ENCODE peak calls at places on chromosomes 5 and 9, in ten cellular contexts. K is mammary epithelial cell, I is neuronal stem cell, P is H1, C is PC-9, V is neural progenitor cell, Q is HepG2, D is fibroblast of lung, L is PC-3, R is HCT116. U is an unnamed sample.

GRCh38 chr5:96374653-96375052 is 58.4 kb downstream of the PCSK1 start:
- DNase-seq in L (no peak), I (no peak), Q (no peak), D (no peak), K (no peak), V (no peak), P (no peak), R (no peak), C (no peak), U (no peak)

GRCh38 chr5:147407094-147407681 is 102.7 kb downstream of the DPYSL3 start:
- DNase-seq in V (no peak), K (no peak), Q (no peak), D (peak), C (no peak), I (no peak), L (no peak), R (no peak), P (no peak), U (peak)

GRCh38 chr5:74995931-74996330 is 56.4 kb downstream of the GCNT4 start:
- DNase-seq in D (no peak), C (no peak), Q (no peak), R (no peak), P (no peak), L (no peak), V (no peak), K (no peak), I (no peak), U (no peak)

GRCh38 chr5:1468247-1468612 is 23.0 kb upstream of the SLC6A3 start:
- DNase-seq in P (no peak), C (no peak), V (peak), I (no peak), R (no peak), Q (peak), L (peak), D (no peak), K (no peak), U (peak)

GRCh38 chr9:93640027-93640426 is 63.6 kb downstream of the PHF2 start:
- DNase-seq in C (no peak), R (no peak), Q (no peak), K (no peak), L (no peak), V (no peak), I (no peak), P (no peak), D (no peak), U (no peak)

GRCh38 chr5:132378580-132378979 is 9.1 kb downstream of the SLC22A5 start:
- DNase-seq in I (no peak), V (no peak), D (peak), P (no peak), L (peak), K (no peak), C (no peak), R (no peak), Q (no peak), U (peak)

GRCh38 chr9:129885018-129885669 is 49.9 kb downstream of the USP20 start:
- DNase-seq in Q (peak), I (no peak), P (no peak), K (no peak), D (no peak), V (peak), C (no peak), L (peak), R (no peak), U (peak)

GRCh38 chr9:120532475-120532874 is 47.5 kb downstream of the CDK5RAP2 start:
- DNase-seq in K (peak), R (peak), I (no peak), D (peak), C (peak), L (peak), V (no peak), P (no peak), Q (no peak), U (peak)

GRCh38 chr5:115888027-115888426 is 46.3 kb downstream of the AP3S1 start:
- DNase-seq in L (peak), D (peak), K (no peak), C (no peak), Q (no peak), R (peak), P (no peak), V (no peak), I (no peak), U (peak)

GRCh38 chr5:126274396-126274795 is 148.8 kb upstream of the GRAMD2B start:
- DNase-seq in D (no peak), Q (no peak), V (no peak), R (no peak), L (peak), K (peak), C (no peak), P (no peak), I (no peak), U (no peak)

GRCh38 chr9:124776613-124776951 is 351 bp upstream of the OLFML2A start:
- DNase-seq in R (no peak), Q (no peak), D (no peak), V (no peak), P (no peak), C (no peak), I (no peak), L (no peak), K (no peak), U (no peak)

GRCh38 chr9:91890662-91891061 is 59.4 kb downstream of the ROR2 start:
- DNase-seq in K (no peak), D (no peak), P (no peak), I (no peak), L (no peak), Q (no peak), V (no peak), C (no peak), R (no peak), U (no peak)

GRCh38 chr5:133088064-133088463 is 36.3 kb downstream of the HSPA4 start:
- DNase-seq in C (no peak), L (no peak), K (no peak), D (no peak), I (no peak), V (no peak), Q (no peak), R (no peak), P (no peak), U (no peak)

GRCh38 chr9:20558609-20559016 is 63.7 kb downstream of the MLLT3 start:
- DNase-seq in K (peak), V (peak), P (peak), C (no peak), I (no peak), L (peak), R (no peak), D (peak), Q (no peak), U (peak)

GRCh38 chr5:150945501-150945900 is 40.7 kb upstream of the ZNF300 start:
- DNase-seq in C (no peak), P (no peak), L (no peak), V (no peak), D (peak), K (peak), Q (no peak), R (no peak), I (no peak), U (peak)

GRCh38 chr5:165370772-165371171 is 1865.4 kb downstream of the MAT2B start:
- DNase-seq in V (no peak), C (no peak), P (no peak), D (peak), K (peak), Q (no peak), R (no peak), I (no peak), L (peak), U (no peak)
- H3K4me2 ChIP-seq in V (no peak), C (no peak), P (no peak), D (no peak), K (no peak), Q (no peak), R (no peak), I (no peak), L (peak), U (no peak)

GRCh38 chr5:16866220-16866619 is 69.9 kb downstream of the MYO10 start:
- DNase-seq in Q (no peak), D (no peak), L (no peak), R (no peak), P (no peak), K (no peak), C (no peak), I (no peak), V (no peak), U (no peak)
- H3K4me2 ChIP-seq in Q (no peak), D (no peak), L (no peak), R (no peak), P (peak), K (no peak), C (no peak), I (no peak), V (peak), U (no peak)

DNA sequence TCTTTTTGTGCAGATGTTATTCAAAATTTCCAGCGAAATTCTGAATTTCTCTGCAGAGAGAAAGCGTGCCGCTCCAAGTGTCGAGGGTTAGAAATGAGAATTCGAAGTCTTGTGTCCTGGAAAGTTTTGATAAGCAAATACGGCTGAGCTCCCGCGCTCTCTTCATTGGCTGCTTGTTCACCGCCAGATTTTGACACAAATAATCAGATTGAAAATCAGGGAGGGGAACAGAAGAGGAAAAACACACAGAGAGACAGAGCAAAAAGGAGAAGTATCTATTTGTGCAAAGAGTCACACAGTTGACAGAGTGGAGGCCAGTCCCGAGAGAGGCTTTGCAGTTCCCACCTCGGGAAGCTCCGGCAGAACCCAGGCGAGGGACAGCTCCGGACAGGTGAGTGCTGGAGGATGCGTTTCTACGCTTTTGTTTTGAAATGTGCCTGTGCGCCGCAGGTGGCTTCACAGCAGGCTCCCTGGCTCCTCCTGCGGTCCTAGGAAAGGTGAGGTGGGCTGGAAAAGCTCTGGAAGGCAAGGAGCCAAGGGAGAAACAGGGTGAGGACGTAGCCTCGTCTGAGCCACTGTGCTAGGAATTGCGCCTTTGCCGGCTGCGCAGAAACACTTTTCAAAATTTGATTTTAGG is at the start of gene GFI1B:
- DNase-seq in C (no peak), R (no peak), Q (no peak), I (no peak), K (no peak), D (no peak), P (no peak), L (peak), V (no peak), U (no peak)
- H3K4me2 ChIP-seq in C (no peak), R (peak), Q (peak), I (no peak), K (no peak), D (no peak), P (peak), L (peak), V (peak), U (no peak)

GRCh38 chr9:752681-753200 is 88.8 kb upstream of the DMRT1 start:
- DNase-seq in K (peak), Q (no peak), C (no peak), I (no peak), R (no peak), D (peak), L (peak), P (no peak), V (no peak), U (peak)

GRCh38 chr9:752201-752600 is 89.3 kb upstream of the DMRT1 start:
- DNase-seq in P (no peak), L (peak), K (peak), C (peak), R (no peak), I (no peak), Q (no peak), V (no peak), D (peak), U (peak)

GRCh38 chr9:749712-750111 is 91.8 kb upstream of the DMRT1 start:
- DNase-seq in D (peak), P (no peak), C (no peak), K (peak), I (no peak), L (no peak), Q (no peak), R (no peak), V (peak), U (no peak)

GRCh38 chr9:750264-750967 is 91.1 kb upstream of the DMRT1 start:
- DNase-seq in V (no peak), R (no peak), D (no peak), Q (no peak), K (no peak), P (no peak), C (no peak), I (no peak), L (no peak), U (no peak)

DNA sequence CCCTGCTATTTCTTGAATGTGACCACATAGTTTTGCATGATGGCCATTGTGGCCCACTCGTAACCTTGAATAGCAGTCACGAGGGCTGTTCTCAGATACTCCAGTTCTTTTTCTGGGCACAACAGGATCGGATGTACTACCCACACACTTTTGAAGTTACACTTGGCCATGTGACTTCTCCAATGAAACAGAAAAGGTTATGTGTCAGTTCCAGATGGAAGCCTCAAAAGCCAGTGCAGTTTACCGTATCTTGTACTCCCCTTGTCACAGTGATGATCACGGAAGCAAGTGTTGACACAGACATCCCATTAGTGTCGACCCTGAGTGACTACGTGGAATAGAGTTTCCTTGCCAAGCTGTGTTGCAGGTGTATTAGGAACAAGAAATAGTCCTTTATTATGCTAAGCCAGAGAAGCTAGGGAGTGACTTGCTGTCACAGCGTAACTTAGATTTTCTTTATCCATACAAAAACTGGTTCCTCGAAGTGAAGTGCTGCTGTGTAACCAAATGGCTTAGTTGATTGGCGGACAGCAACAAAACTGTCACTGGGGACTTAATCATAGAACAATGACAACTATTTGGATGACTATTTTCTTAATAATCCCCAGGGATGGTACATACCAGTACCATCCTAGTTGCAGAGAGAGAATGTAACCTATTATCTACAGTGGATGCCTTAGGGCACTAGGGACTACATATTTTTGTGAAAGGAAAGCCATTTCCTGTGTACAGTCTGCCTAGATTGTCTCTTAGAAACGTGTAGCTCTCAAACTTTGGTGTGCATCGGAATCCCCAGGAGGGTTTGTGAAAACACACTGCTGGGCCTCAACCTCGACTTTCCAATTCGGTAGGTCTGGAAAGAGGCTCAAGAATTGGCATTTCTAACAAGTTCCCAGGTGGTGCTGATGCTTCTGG is 90.1 kb upstream of the DMRT1 start:
- DNase-seq in D (peak), C (peak), I (no peak), Q (no peak), L (peak), K (peak), P (no peak), R (no peak), V (no peak), U (peak)
- H3K4me2 ChIP-seq in D (peak), C (no peak), I (no peak), Q (no peak), L (peak), K (peak), P (no peak), R (no peak), V (no peak), U (peak)

GRCh38 chr9:95053611-95054440 is 263.7 kb downstream of the FANCC start:
- DNase-seq in R (no peak), I (no peak), D (no peak), K (no peak), Q (no peak), P (no peak), V (no peak), C (no peak), L (no peak), U (peak)
- H3K4me2 ChIP-seq in R (no peak), I (no peak), D (no peak), K (peak), Q (no peak), P (no peak), V (no peak), C (no peak), L (no peak), U (peak)

GRCh38 chr5:123035320-123035949 is 1.1 kb downstream of the PPIC start:
- DNase-seq in C (peak), Q (peak), K (peak), D (peak), L (peak), V (peak), R (peak), I (peak), P (peak), U (peak)

GRCh38 chr5:123037104-123037418 is 536 bp upstream of the PPIC start:
- DNase-seq in C (no peak), V (no peak), I (no peak), D (no peak), K (no peak), Q (no peak), L (no peak), R (no peak), P (no peak), U (no peak)

GRCh38 chr5:123035950-123036390 is 555 bp downstream of the PPIC start:
- DNase-seq in K (peak), L (peak), C (peak), I (peak), D (peak), R (peak), P (peak), V (peak), Q (peak), U (peak)

GRCh38 chr5:123039673-123040072 is 3.1 kb upstream of the PPIC start:
- DNase-seq in I (no peak), P (no peak), D (no peak), V (no peak), L (no peak), K (no peak), R (no peak), Q (no peak), C (no peak), U (no peak)

GRCh38 chr5:123036391-123037103 is at the start of gene PPIC:
- DNase-seq in V (peak), D (peak), R (peak), Q (peak), P (peak), K (peak), L (peak), C (peak), I (peak), U (peak)
- H3K4me2 ChIP-seq in V (peak), D (peak), R (peak), Q (peak), P (peak), K (peak), L (peak), C (peak), I (peak), U (peak)

GRCh38 chr5:24135536-24135935 is 509.2 kb downstream of the CDH10 start:
- DNase-seq in L (peak), P (no peak), Q (no peak), K (peak), R (no peak), C (no peak), D (no peak), V (no peak), I (no peak), U (no peak)
- H3K4me2 ChIP-seq in L (no peak), P (no peak), Q (no peak), K (no peak), R (no peak), C (no peak), D (no peak), V (no peak), I (no peak), U (no peak)

GRCh38 chr5:80720181-80720580 is 65.4 kb upstream of the DHFR start:
- DNase-seq in Q (no peak), L (no peak), I (no peak), P (no peak), D (no peak), R (no peak), K (no peak), C (no peak), V (no peak), U (no peak)
- H3K4me2 ChIP-seq in Q (no peak), L (no peak), I (no peak), P (no peak), D (no peak), R (no peak), K (no peak), C (no peak), V (no peak), U (no peak)